ENCODE peak calls at places on chromosomes 7 and 10, in eight cellular contexts. Z is WTC11, F is endothelial cell of umbilical vein, K is K562, B is A549, Q is NB4, X is H1, L is HepG2. N is an unnamed sample.

GRCh38 chr7:82729172-82730030 is 285.8 kb upstream of the CACNA2D1 start:
- DNase-seq in Z (no peak), F (peak), K (peak), B (peak), Q (peak), X (no peak), L (peak), N (peak)

GRCh38 chr7:1043552-1044188 is 676 bp upstream of the GPR146 start:
- DNase-seq in Z (no peak), F (no peak), K (no peak), B (no peak), Q (no peak), X (no peak), L (peak), N (no peak)

GRCh38 chr10:32055478-32056135 is 618 bp downstream of the KIF5B start:
- DNase-seq in Z (peak), F (peak), K (peak), B (peak), Q (peak), X (no peak), L (peak), N (no peak)

GRCh38 chr10:119761106-119761505 is 35.3 kb downstream of the INPP5F start:
- DNase-seq in Z (no peak), F (peak), K (no peak), B (no peak), Q (no peak), X (no peak), L (no peak), N (no peak)

GRCh38 chr7:73995330-73995729 is 32.6 kb upstream of the ELN start:
- DNase-seq in Z (no peak), F (no peak), K (no peak), B (no peak), Q (no peak), X (no peak), L (no peak), N (no peak)

GRCh38 chr7:20306499-20306946 is 24.2 kb upstream of the ITGB8 start:
- DNase-seq in Z (no peak), F (peak), K (no peak), B (no peak), Q (no peak), X (no peak), L (peak), N (no peak)

GRCh38 chr7:129122086-129122750 is 22.3 kb upstream of the TSPAN33 start:
- DNase-seq in Z (no peak), F (no peak), K (no peak), B (no peak), Q (no peak), X (no peak), L (no peak), N (no peak)

GRCh38 chr10:113326160-113327111 is 226.4 kb upstream of the HABP2 start:
- DNase-seq in Z (peak), F (peak), K (peak), B (peak), Q (peak), X (peak), L (peak), N (peak)

GRCh38 chr10:115861455-115861854 is 411.6 kb downstream of the GFRA1 start:
- DNase-seq in Z (no peak), F (no peak), K (no peak), B (no peak), Q (no peak), X (no peak), L (no peak), N (no peak)

GRCh38 chr10:117132751-117133231 is 5.3 kb downstream of the VAX1 start:
- DNase-seq in Z (peak), F (no peak), K (no peak), B (no peak), Q (no peak), X (no peak), L (no peak), N (no peak)

GRCh38 chr10:7251696-7252465 is 159.0 kb downstream of the SFMBT2 start:
- DNase-seq in Z (no peak), F (no peak), K (peak), B (no peak), Q (no peak), X (no peak), L (no peak), N (no peak)

GRCh38 chr7:115297651-115298050 is 375.8 kb downstream of the MDFIC start:
- DNase-seq in Z (no peak), F (peak), K (no peak), B (peak), Q (no peak), X (no peak), L (no peak), N (peak)

GRCh38 chr10:97891497-97892167 is 42.0 kb downstream of the GOLGA7B start:
- DNase-seq in Z (no peak), F (no peak), K (peak), B (no peak), Q (no peak), X (no peak), L (peak), N (no peak)

GRCh38 chr7:137097111-137097510 is 228.7 kb downstream of the CHRM2 start:
- DNase-seq in Z (no peak), F (no peak), K (no peak), B (no peak), Q (no peak), X (no peak), L (no peak), N (no peak)

GRCh38 chr10:12509016-12509793 is 159.9 kb downstream of the CAMK1D start:
- DNase-seq in Z (no peak), F (no peak), K (no peak), B (no peak), Q (no peak), X (no peak), L (no peak), N (no peak)

GRCh38 chr10:125844673-125845300 is 21.4 kb downstream of the BCCIP start:
- DNase-seq in Z (no peak), F (no peak), K (no peak), B (no peak), Q (no peak), X (no peak), L (no peak), N (no peak)

GRCh38 chr10:11578802-11579255 is 32.6 kb downstream of the USP6NL start:
- DNase-seq in Z (no peak), F (no peak), K (no peak), B (no peak), Q (no peak), X (no peak), L (no peak), N (no peak)

GRCh38 chr7:41889472-41889871 is 186.6 kb upstream of the INHBA start:
- DNase-seq in Z (no peak), F (no peak), K (no peak), B (no peak), Q (peak), X (no peak), L (no peak), N (no peak)

GRCh38 chr7:46198691-46199090 is 277.6 kb upstream of the IGFBP3 start:
- DNase-seq in Z (no peak), F (no peak), K (no peak), B (no peak), Q (no peak), X (no peak), L (no peak), N (no peak)

GRCh38 chr7:12785473-12785872 is 98.0 kb downstream of the ARL4A start:
- DNase-seq in Z (no peak), F (no peak), K (no peak), B (no peak), Q (no peak), X (no peak), L (no peak), N (no peak)

GRCh38 chr10:21726601-21727295 is 192.7 kb downstream of the MLLT10 start:
- DNase-seq in Z (no peak), F (no peak), K (peak), B (no peak), Q (no peak), X (no peak), L (no peak), N (no peak)

GRCh38 chr10:75400163-75400768 is 1.3 kb downstream of the ZNF503 start:
- DNase-seq in Z (no peak), F (peak), K (no peak), B (peak), Q (no peak), X (no peak), L (no peak), N (no peak)

GRCh38 chr7:158008267-158008666 is 579.4 kb downstream of the PTPRN2 start:
- DNase-seq in Z (no peak), F (no peak), K (no peak), B (no peak), Q (no peak), X (no peak), L (no peak), N (no peak)

GRCh38 chr7:28477041-28477442 is 64.7 kb downstream of the CREB5 start:
- DNase-seq in Z (no peak), F (no peak), K (no peak), B (no peak), Q (no peak), X (no peak), L (no peak), N (no peak)

GRCh38 chr7:105149827-105150226 is 135.8 kb downstream of the KMT2E start:
- DNase-seq in Z (no peak), F (peak), K (no peak), B (peak), Q (peak), X (no peak), L (no peak), N (peak)

GRCh38 chr10:88702848-88703597 is 3.0 kb upstream of the LIPK start:
- DNase-seq in Z (peak), F (peak), K (no peak), B (peak), Q (no peak), X (peak), L (peak), N (peak)

GRCh38 chr7:66043681-66044497 is 31.7 kb upstream of the ASL start:
- DNase-seq in Z (peak), F (peak), K (no peak), B (no peak), Q (peak), X (no peak), L (no peak), N (no peak)

GRCh38 chr7:31648288-31648687 is 38.7 kb upstream of the PPP1R17 start:
- DNase-seq in Z (no peak), F (no peak), K (no peak), B (no peak), Q (no peak), X (no peak), L (peak), N (no peak)

GRCh38 chr7:95066736-95067530 is 159.5 kb downstream of the PPP1R9A start:
- DNase-seq in Z (no peak), F (peak), K (no peak), B (peak), Q (no peak), X (no peak), L (peak), N (no peak)

GRCh38 chr10:71985542-71986250 is 21.5 kb downstream of the CHST3 start:
- DNase-seq in Z (no peak), F (peak), K (no peak), B (no peak), Q (peak), X (no peak), L (no peak), N (no peak)

GRCh38 chr7:24820730-24821044 is 63.4 kb upstream of the GSDME start:
- DNase-seq in Z (no peak), F (no peak), K (peak), B (peak), Q (peak), X (no peak), L (peak), N (no peak)

GRCh38 chr7:37908221-37908788 is 8.3 kb downstream of the SFRP4 start:
- DNase-seq in Z (no peak), F (no peak), K (no peak), B (no peak), Q (no peak), X (no peak), L (no peak), N (no peak)

GRCh38 chr7:92831716-92832622 is 4.4 kb downstream of the CDK6 start:
- DNase-seq in Z (no peak), F (peak), K (no peak), B (no peak), Q (peak), X (no peak), L (peak), N (no peak)

GRCh38 chr7:43956022-43956421 is 29.8 kb downstream of the UBE2D4 start:
- DNase-seq in Z (no peak), F (peak), K (no peak), B (no peak), Q (no peak), X (no peak), L (no peak), N (no peak)

GRCh38 chr7:121113288-121113687 is 124.8 kb downstream of the CPED1 start:
- DNase-seq in Z (no peak), F (no peak), K (no peak), B (no peak), Q (no peak), X (no peak), L (no peak), N (no peak)

GRCh38 chr10:124640538-124641231 is 103.5 kb downstream of the FAM53B start:
- DNase-seq in Z (no peak), F (no peak), K (peak), B (no peak), Q (peak), X (no peak), L (no peak), N (no peak)

GRCh38 chr10:4344544-4344994 is 481.4 kb upstream of the AKR1E2 start:
- DNase-seq in Z (no peak), F (no peak), K (no peak), B (peak), Q (peak), X (peak), L (no peak), N (peak)

GRCh38 chr10:20877986-20878979 is 18.8 kb downstream of the NEBL start:
- DNase-seq in Z (no peak), F (no peak), K (no peak), B (no peak), Q (no peak), X (no peak), L (no peak), N (no peak)

GRCh38 chr10:111030042-111030750 is 46.6 kb upstream of the ADRA2A start:
- DNase-seq in Z (no peak), F (no peak), K (no peak), B (no peak), Q (no peak), X (no peak), L (no peak), N (no peak)
- TF ChIP-seq MAX in Z (no peak), F (no peak), K (no peak), B (no peak), Q (no peak), X (no peak), L (no peak), N (no peak)

DNA sequence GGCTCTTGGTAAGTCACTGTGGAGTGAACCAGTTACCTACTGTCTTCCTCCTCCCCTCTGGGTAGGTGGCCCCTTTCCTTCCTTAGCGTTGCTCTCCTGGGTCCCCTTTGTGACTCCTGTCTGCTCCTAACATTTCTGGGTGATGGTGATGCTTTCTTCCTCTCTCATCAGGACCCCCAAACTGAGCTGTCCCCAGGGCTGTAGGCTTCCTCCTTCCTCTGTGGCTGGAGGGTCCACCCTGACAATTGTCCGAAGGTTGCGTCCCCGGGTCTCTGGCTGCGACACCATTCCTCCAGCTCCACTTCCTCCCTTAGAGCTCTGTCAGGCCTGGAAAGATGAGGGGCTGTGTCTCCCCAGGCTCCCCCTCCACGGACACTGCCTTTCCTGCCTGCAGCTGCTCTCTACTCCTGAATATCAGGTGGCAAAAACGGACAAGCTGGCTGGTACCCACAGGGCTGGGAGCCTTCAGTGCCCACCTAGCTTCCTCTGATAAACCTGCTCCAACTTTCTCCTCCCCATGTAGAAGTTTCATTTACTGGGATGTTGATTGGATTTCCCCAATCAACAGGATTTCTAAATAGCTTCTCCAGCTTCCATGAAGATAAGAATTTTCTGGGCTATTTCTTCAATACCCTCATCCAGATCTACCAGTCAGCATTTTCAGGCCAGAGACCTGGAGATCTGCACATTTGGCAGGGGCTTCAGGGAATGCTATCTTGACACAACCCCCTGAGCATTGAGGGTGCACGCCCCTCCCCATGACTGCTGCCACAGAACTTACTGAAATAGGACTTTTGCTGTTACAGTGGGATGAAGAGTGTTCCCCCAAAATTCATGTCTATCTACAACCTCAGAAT is 506.5 kb downstream of the TCERG1L start:
- DNase-seq in Z (no peak), F (no peak), K (no peak), B (no peak), Q (no peak), X (no peak), L (no peak), N (no peak)
- TF ChIP-seq MAX in Z (no peak), F (no peak), K (no peak), B (no peak), Q (no peak), X (no peak), L (no peak), N (no peak)

GRCh38 chr10:44902838-44903545 is 8.1 kb upstream of the TMEM72 start:
- DNase-seq in Z (no peak), F (no peak), K (no peak), B (no peak), Q (peak), X (no peak), L (no peak), N (no peak)
- TF ChIP-seq MAX in Z (no peak), F (no peak), K (no peak), B (no peak), Q (peak), X (no peak), L (no peak), N (no peak)

DNA sequence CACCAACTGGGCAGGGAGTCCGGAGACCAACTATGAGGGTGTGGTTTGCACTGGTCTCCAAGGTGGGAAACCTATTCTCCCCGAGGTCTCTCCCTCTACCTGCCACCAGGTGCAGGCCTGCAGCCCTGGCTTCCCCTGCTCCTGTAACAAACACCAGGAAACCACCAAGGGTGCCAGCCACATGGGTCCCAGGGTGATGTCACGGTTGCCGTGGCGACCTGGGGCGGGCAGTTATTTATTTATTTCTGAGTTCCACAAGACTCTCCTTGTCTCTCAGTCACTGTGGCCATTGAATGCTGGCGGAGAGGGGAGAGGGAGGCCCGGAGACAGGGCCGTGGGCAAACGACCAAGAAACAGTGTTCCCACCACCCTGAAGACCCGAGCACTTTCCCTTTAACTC is 27.1 kb downstream of the MMD2 start:
- DNase-seq in Z (peak), F (no peak), K (no peak), B (no peak), Q (peak), X (peak), L (peak), N (peak)
- TF ChIP-seq MAX in Z (no peak), F (no peak), K (no peak), B (no peak), Q (no peak), X (no peak), L (no peak), N (no peak)